ENCODE peak calls at places on chromosomes 2 and 18, in five cellular contexts. L is nucleus accumbens; X is effector memory CD4-positive, alpha-beta T cell; Y is T-helper 17 cell; Z is cardiac fibroblast. N is an unnamed sample.

GRCh38 chr2:9756692-9757250 is 86.5 kb upstream of the TAF1B start:
- DNase-seq in L (no peak), X (no peak), Y (no peak), Z (no peak), N (no peak)

GRCh38 chr18:74128114-74128513 is 19.5 kb downstream of the FBXO15 start:
- DNase-seq in L (no peak), X (no peak), Y (no peak), Z (no peak), N (no peak)

GRCh38 chr2:25310965-25311865 is 30.5 kb downstream of the DNMT3A start:
- DNase-seq in L (no peak), X (no peak), Y (no peak), Z (no peak), N (no peak)

GRCh38 chr2:152175012-152175367 is 573 bp downstream of the STAM2 start:
- DNase-seq in L (no peak), X (no peak), Y (no peak), Z (no peak), N (no peak)

GRCh38 chr2:29314816-29315571 is 199.8 kb downstream of the CLIP4 start:
- DNase-seq in L (peak), X (peak), Y (peak), Z (no peak), N (peak)

GRCh38 chr18:58231930-58232329 is 187.9 kb downstream of the NEDD4L start:
- DNase-seq in L (no peak), X (no peak), Y (no peak), Z (no peak), N (no peak)

GRCh38 chr2:236663267-236663666 is 93.6 kb downstream of the ACKR3 start:
- DNase-seq in L (no peak), X (no peak), Y (no peak), Z (peak), N (peak)

GRCh38 chr2:113268621-113269360 is 9.9 kb downstream of the PAX8 start:
- DNase-seq in L (no peak), X (no peak), Y (no peak), Z (no peak), N (no peak)

GRCh38 chr18:43789234-43790000 is 512.1 kb upstream of the SYT4 start:
- DNase-seq in L (no peak), X (no peak), Y (no peak), Z (peak), N (no peak)